ENCODE peak calls at places on chromosomes 12 and 14, in nine cellular contexts. Q, W, T, B, A, H, O, D and S are unnamed samples.

GRCh38 chr14:90061849-90062794 is at the start of gene KCNK13:
- DNase-seq in O (no peak), A (no peak), B (no peak), T (peak), Q (no peak), W (peak), D (no peak), H (no peak), S (no peak)

GRCh38 chr12:108733132-108733531 is 1.8 kb upstream of the CORO1C start:
- DNase-seq in H (no peak), D (no peak), T (no peak), Q (no peak), O (no peak), W (no peak), B (no peak), A (no peak), S (no peak)

GRCh38 chr12:31323466-31324115 is 2.4 kb downstream of the SINHCAF start:
- DNase-seq in W (peak), B (peak), O (peak), A (peak), D (no peak), H (peak), Q (no peak), T (no peak), S (no peak)

GRCh38 chr14:95156765-95157194 is 549 bp downstream of the DICER1 start:
- DNase-seq in W (peak), A (peak), D (no peak), B (no peak), T (peak), H (peak), Q (no peak), O (peak), S (no peak)

GRCh38 chr12:97194551-97194950 is 268.1 kb upstream of the RMST start:
- DNase-seq in O (no peak), Q (no peak), B (no peak), T (no peak), A (no peak), H (no peak), D (no peak), W (no peak), S (no peak)

GRCh38 chr12:96907681-96908163 is 665 bp downstream of the NEDD1 start:
- DNase-seq in H (no peak), T (no peak), Q (peak), W (no peak), A (no peak), D (no peak), O (peak), B (peak), S (no peak)

GRCh38 chr12:19387182-19387581 is 52.1 kb upstream of the AEBP2 start:
- DNase-seq in B (no peak), O (peak), D (no peak), A (no peak), Q (no peak), H (no peak), W (no peak), T (no peak), S (no peak)

GRCh38 chr14:100633406-100633805 is 46.2 kb upstream of the BEGAIN start:
- DNase-seq in H (no peak), W (no peak), D (no peak), A (no peak), Q (no peak), O (no peak), T (no peak), B (no peak), S (no peak)

GRCh38 chr14:94028450-94028826 is 2.3 kb downstream of the OTUB2 start:
- DNase-seq in D (no peak), W (no peak), H (no peak), A (no peak), B (peak), Q (no peak), O (no peak), T (no peak), S (no peak)

GRCh38 chr14:60722163-60722835 is 1.9 kb downstream of the SIX4 start:
- DNase-seq in B (peak), Q (peak), D (no peak), A (no peak), H (no peak), W (peak), O (peak), T (peak), S (no peak)

GRCh38 chr12:127463237-127463636 is 803.7 kb upstream of the TMEM132C start:
- DNase-seq in D (no peak), A (no peak), H (no peak), Q (no peak), W (no peak), T (no peak), B (no peak), O (no peak), S (no peak)

GRCh38 chr14:51668870-51669269 is 17.2 kb downstream of the FRMD6 start:
- DNase-seq in Q (no peak), B (no peak), D (no peak), O (no peak), W (no peak), T (no peak), H (no peak), A (no peak), S (no peak)

GRCh38 chr12:121404734-121405133 is 4.8 kb downstream of the RNF34 start:
- DNase-seq in W (no peak), H (no peak), Q (no peak), A (no peak), T (no peak), O (peak), B (no peak), D (no peak), S (no peak)

GRCh38 chr12:120316798-120317257 is 10.8 kb downstream of the PLA2G1B start:
- DNase-seq in D (no peak), B (no peak), W (peak), H (no peak), A (no peak), O (no peak), Q (no peak), T (no peak), S (no peak)

GRCh38 chr12:55899035-55899434 is 28.7 kb downstream of the PYM1 start:
- DNase-seq in D (no peak), B (peak), A (no peak), Q (no peak), T (no peak), H (no peak), W (no peak), O (peak), S (no peak)

GRCh38 chr14:33839193-33840076 is 111.4 kb downstream of the EGLN3 start:
- DNase-seq in Q (no peak), B (peak), O (peak), D (no peak), T (peak), A (peak), H (no peak), W (peak), S (no peak)

GRCh38 chr14:24368562-24369252 is 723 bp downstream of the NFATC4 start:
- DNase-seq in H (peak), W (peak), Q (no peak), D (peak), A (peak), B (peak), O (peak), T (peak), S (no peak)

GRCh38 chr14:70188292-70188607 is 501 bp downstream of the SLC8A3 start:
- DNase-seq in B (no peak), O (peak), D (no peak), A (no peak), H (no peak), Q (no peak), T (peak), W (no peak), S (no peak)

GRCh38 chr12:109916045-109916444 is 16.0 kb downstream of the TCHP start:
- DNase-seq in O (no peak), H (no peak), W (peak), B (no peak), A (no peak), D (no peak), Q (no peak), T (no peak), S (no peak)

GRCh38 chr12:94783862-94784261 is 133.5 kb upstream of the TMCC3 start:
- DNase-seq in B (peak), W (no peak), T (no peak), A (no peak), O (no peak), H (no peak), Q (no peak), D (no peak), S (no peak)

GRCh38 chr12:12764824-12765223 is 20.6 kb upstream of the APOLD1 start:
- DNase-seq in O (no peak), D (no peak), W (no peak), T (no peak), B (no peak), H (no peak), A (no peak), Q (no peak), S (no peak)

GRCh38 chr14:61381589-61381988 is 60.2 kb downstream of the PRKCH start:
- DNase-seq in D (no peak), A (no peak), B (no peak), O (no peak), H (no peak), Q (no peak), W (peak), T (no peak), S (no peak)

GRCh38 chr14:102804858-102805257 is 27.6 kb downstream of the TRAF3 start:
- DNase-seq in T (no peak), H (no peak), W (no peak), D (no peak), O (no peak), Q (no peak), B (no peak), A (no peak), S (no peak)

GRCh38 chr14:65709576-65709975 is 297.0 kb downstream of the FUT8 start:
- DNase-seq in B (no peak), A (no peak), H (no peak), O (peak), D (no peak), T (no peak), W (no peak), Q (no peak), S (no peak)

GRCh38 chr14:36514278-36515104 is 5.5 kb downstream of the NKX2-1 start:
- DNase-seq in W (peak), A (no peak), B (no peak), H (no peak), D (no peak), T (no peak), O (no peak), Q (no peak), S (no peak)

GRCh38 chr12:54229624-54230212 is 40.9 kb upstream of the SMUG1 start:
- DNase-seq in O (peak), H (no peak), Q (no peak), B (peak), T (peak), A (no peak), D (peak), W (no peak), S (no peak)

GRCh38 chr12:53090105-53090504 is 7.4 kb upstream of the IGFBP6 start:
- DNase-seq in O (no peak), H (no peak), B (no peak), W (no peak), T (no peak), D (no peak), Q (no peak), A (no peak), S (no peak)

GRCh38 chr12:65164774-65165173 is 4.6 kb upstream of the LEMD3 start:
- DNase-seq in Q (no peak), D (no peak), W (no peak), H (no peak), O (no peak), T (no peak), B (no peak), A (no peak), S (no peak)

GRCh38 chr12:109018276-109018675 is 2.6 kb downstream of the SVOP start:
- DNase-seq in W (no peak), T (no peak), D (no peak), Q (no peak), H (no peak), A (no peak), O (no peak), B (no peak), S (no peak)

GRCh38 chr12:125075-125474 is 58.5 kb downstream of the IQSEC3 start:
- DNase-seq in H (no peak), D (no peak), B (no peak), Q (no peak), O (no peak), A (no peak), T (no peak), W (no peak), S (no peak)

GRCh38 chr14:101072070-101072469 is 168.5 kb upstream of the RTL1 start:
- DNase-seq in B (no peak), D (no peak), O (no peak), Q (peak), H (no peak), T (no peak), W (no peak), A (peak), S (no peak)

GRCh38 chr12:109489955-109490565 is 12.6 kb downstream of the UBE3B start:
- DNase-seq in H (no peak), O (no peak), Q (no peak), D (no peak), W (no peak), A (no peak), B (no peak), T (no peak), S (no peak)

GRCh38 chr12:98572010-98572409 is 21.5 kb upstream of the SLC25A3 start:
- DNase-seq in W (no peak), T (no peak), Q (no peak), B (no peak), D (no peak), H (no peak), O (no peak), A (no peak), S (no peak)

GRCh38 chr12:131831021-131831571 is 2.9 kb downstream of the MMP17 start:
- DNase-seq in B (peak), A (no peak), O (peak), Q (peak), W (no peak), D (no peak), H (no peak), T (no peak), S (no peak)

GRCh38 chr14:61213116-61213720 is 67.9 kb downstream of the TMEM30B start:
- DNase-seq in B (no peak), H (no peak), A (no peak), D (peak), W (no peak), Q (no peak), T (no peak), O (peak), S (no peak)

DNA sequence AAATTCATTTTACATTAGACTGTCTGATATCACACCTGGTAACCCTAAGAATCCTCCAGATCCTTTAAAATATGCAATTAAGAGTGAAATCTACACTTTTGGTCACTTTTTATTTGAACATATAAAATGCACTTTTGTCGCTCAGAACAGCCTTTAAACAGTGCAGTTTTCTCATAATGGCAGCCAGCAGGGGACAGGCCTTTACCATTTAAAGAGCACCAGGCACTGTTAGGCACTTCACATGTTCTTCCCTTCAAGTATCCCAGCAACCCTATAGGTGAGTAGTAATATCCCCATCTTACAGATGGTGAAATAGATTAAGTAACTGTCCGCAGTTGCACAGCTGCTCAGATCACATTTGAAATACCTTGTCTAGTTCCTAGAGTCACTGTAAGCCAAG is 11.3 kb upstream of the SAMD4A start:
- DNase-seq in W (no peak), O (no peak), B (no peak), Q (no peak), T (no peak), D (no peak), H (no peak), A (no peak), S (no peak)
- TF ChIP-seq CTCF in W (no peak), O (peak), B (no peak), Q (no peak), T (no peak), D (peak), H (no peak), A (no peak), S (no peak)

GRCh38 chr12:1826401-1826800 is 6.0 kb downstream of the LRTM2 start:
- DNase-seq in D (no peak), H (no peak), W (no peak), B (no peak), T (no peak), A (no peak), Q (no peak), O (no peak), S (no peak)

GRCh38 chr12:1826867-1827705 is 6.7 kb downstream of the LRTM2 start:
- DNase-seq in B (no peak), D (no peak), A (no peak), H (no peak), W (no peak), Q (no peak), O (no peak), T (no peak), S (no peak)

GRCh38 chr12:1828863-1829262 is 8.5 kb downstream of the LRTM2 start:
- DNase-seq in O (no peak), W (peak), B (no peak), D (no peak), H (no peak), Q (no peak), A (no peak), T (no peak), S (no peak)

GRCh38 chr12:1829306-1829900 is 9.0 kb downstream of the LRTM2 start:
- DNase-seq in O (no peak), A (no peak), Q (no peak), B (no peak), T (no peak), D (no peak), W (peak), H (no peak), S (no peak)

GRCh38 chr12:1827806-1828805 is 7.7 kb downstream of the LRTM2 start:
- DNase-seq in Q (no peak), B (no peak), O (no peak), T (no peak), W (peak), D (no peak), A (no peak), H (no peak), S (no peak)
- H3K4me3 ChIP-seq in Q (no peak), B (no peak), O (no peak), T (no peak), W (no peak), D (no peak), A (no peak), H (no peak), S (no peak)

DNA sequence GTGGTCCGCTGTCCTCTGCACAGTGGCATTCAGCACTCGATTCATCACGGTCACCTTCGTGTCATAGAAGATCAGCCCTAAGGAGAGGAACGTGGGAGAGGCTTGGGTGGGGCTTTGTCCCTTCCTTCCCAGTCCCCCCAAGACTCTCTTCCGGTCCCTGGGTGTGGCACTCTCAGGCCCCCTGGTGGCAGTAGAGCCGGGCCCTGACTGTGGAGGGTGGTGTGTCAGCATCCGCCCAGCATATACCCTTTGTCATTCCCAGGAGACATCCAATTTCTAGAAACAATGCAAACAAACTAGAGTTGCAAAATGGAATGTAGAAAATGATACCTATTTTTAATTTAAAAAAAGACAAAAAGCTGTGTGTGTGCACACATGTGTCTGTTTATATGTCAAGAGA is 45.0 kb downstream of the TRAFD1 start:
- DNase-seq in H (no peak), W (no peak), Q (no peak), A (no peak), B (peak), T (no peak), D (no peak), O (peak), S (no peak)
- TF ChIP-seq CTCF in H (peak), W (peak), Q (peak), A (peak), B (peak), T (peak), D (peak), O (peak), S (peak)

DNA sequence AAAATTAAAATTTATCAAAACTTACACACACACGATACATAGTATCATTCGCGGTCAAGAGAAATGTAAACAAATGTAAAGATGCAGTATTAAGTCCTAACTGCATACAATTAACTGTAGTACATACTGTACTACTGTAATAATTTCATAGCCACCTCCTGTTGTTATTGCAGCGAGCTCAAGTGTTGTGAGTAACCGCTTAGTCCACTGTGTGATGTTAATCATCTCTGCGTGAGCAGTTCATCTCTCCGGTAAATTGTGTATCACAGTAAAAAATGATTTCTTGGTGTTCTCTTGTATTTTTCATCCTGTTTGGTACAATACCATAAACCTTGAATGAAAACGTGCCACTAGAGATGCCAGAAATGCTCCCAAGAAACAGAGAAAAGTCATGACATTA is 6.5 kb downstream of the EPS8 start:
- DNase-seq in A (no peak), D (no peak), Q (no peak), O (peak), W (no peak), B (peak), H (no peak), T (no peak), S (no peak)
- H3K4me3 ChIP-seq in A (no peak), D (no peak), Q (no peak), O (no peak), W (no peak), B (peak), H (no peak), T (no peak), S (no peak)

DNA sequence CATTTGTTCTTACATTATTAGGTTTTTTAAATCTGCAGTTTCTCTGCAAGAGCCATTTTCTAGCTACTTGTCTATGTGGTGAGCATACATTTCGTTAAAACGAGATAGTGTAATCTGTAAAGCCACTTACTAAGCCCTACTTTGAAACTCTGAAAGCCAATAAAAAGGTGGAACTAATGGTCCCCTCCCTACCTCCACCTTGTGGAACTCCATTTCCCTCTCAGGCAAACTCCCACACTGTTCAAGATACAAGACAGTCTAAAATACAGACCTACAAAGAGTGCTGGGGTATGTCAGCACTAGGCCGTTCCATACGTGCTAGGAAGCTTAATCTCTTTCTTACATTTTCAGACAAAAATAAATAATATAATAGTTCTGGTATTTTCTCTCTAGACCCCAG is 74.1 kb downstream of the DUSP6 start:
- DNase-seq in T (no peak), A (no peak), O (no peak), Q (no peak), H (no peak), D (no peak), W (no peak), B (no peak), S (no peak)
- TF ChIP-seq CTCF in T (no peak), A (no peak), O (no peak), Q (no peak), H (no peak), D (no peak), W (no peak), B (no peak), S (no peak)

GRCh38 chr12:47377414-47378221 is 297.9 kb upstream of the AMIGO2 start:
- DNase-seq in H (peak), W (peak), Q (peak), O (peak), T (peak), D (peak), B (peak), A (peak), S (no peak)
- H3K4me3 ChIP-seq in H (peak), W (no peak), Q (no peak), O (no peak), T (no peak), D (no peak), B (no peak), A (no peak), S (no peak)

GRCh38 chr12:58415716-58416115 is 474.3 kb downstream of the ATP23 start:
- DNase-seq in W (no peak), D (no peak), Q (no peak), O (no peak), H (no peak), T (no peak), B (no peak), A (no peak), S (no peak)

GRCh38 chr12:58413794-58414193 is 472.4 kb downstream of the ATP23 start:
- DNase-seq in A (no peak), Q (no peak), B (peak), W (no peak), T (no peak), H (no peak), D (no peak), O (peak), S (no peak)

GRCh38 chr12:58414398-58414871 is 473.1 kb downstream of the ATP23 start:
- DNase-seq in H (no peak), D (no peak), W (no peak), O (peak), T (no peak), A (no peak), B (peak), Q (no peak), S (no peak)

GRCh38 chr12:58416211-58416610 is 474.8 kb downstream of the ATP23 start:
- DNase-seq in T (no peak), W (no peak), Q (no peak), D (peak), O (peak), B (peak), A (no peak), H (no peak), S (no peak)

GRCh38 chr12:58412466-58412865 is 471.1 kb downstream of the ATP23 start:
- DNase-seq in T (no peak), D (no peak), Q (no peak), A (no peak), W (no peak), O (peak), B (no peak), H (no peak), S (no peak)
- TF ChIP-seq CTCF in T (no peak), D (no peak), Q (no peak), A (no peak), W (no peak), O (no peak), B (no peak), H (no peak), S (no peak)